ENCODE peak calls at places on chromosomes 11 and 22, in five cellular contexts. O, B, N, J and G are unnamed samples. For H3K4me1 and H3K9me3, the result is how much of the 10 kb centered on the place peaks cover.

GRCh38 chr22:35970601-35971417 is 57.8 kb downstream of the RBFOX2 start:
- DNase-seq in J (no peak), N (no peak), O (no peak), B (no peak), G (no peak)

GRCh38 chr11:10456519-10456918 is 1.5 kb downstream of the AMPD3 start:
- DNase-seq in O (no peak), N (peak), B (no peak), J (peak), G (no peak)

GRCh38 chr11:65770951-65771567 is 9.7 kb downstream of the AP5B1 start:
- DNase-seq in N (no peak), B (no peak), O (no peak), J (no peak), G (no peak)

GRCh38 chr11:131206671-131207070 is 163.7 kb upstream of the NTM start:
- DNase-seq in B (no peak), J (peak), N (no peak), O (no peak), G (no peak)

GRCh38 chr11:99739464-99740089 is 718.8 kb downstream of the CNTN5 start:
- DNase-seq in J (peak), N (peak), O (peak), B (peak), G (peak)

GRCh38 chr11:63504933-63505586 is 824 bp upstream of the LGALS12 start:
- DNase-seq in O (peak), J (peak), B (no peak), N (no peak), G (no peak)

GRCh38 chr22:44621401-44622146 is 80.4 kb upstream of the PRR5 start:
- DNase-seq in O (no peak), B (no peak), N (no peak), J (no peak), G (no peak)

GRCh38 chr11:117919326-117920275 is 9.6 kb downstream of the TMPRSS13 start:
- DNase-seq in J (peak), O (no peak), N (no peak), B (no peak), G (no peak)

GRCh38 chr11:33094157-33094556 is 54.8 kb downstream of the TCP11L1 start:
- DNase-seq in B (no peak), N (no peak), O (no peak), J (no peak), G (no peak)

GRCh38 chr11:6609502-6610015 is 2.5 kb downstream of the TAF10 start:
- DNase-seq in N (no peak), J (no peak), O (no peak), B (no peak), G (no peak)

GRCh38 chr11:22785251-22785650 is 44.4 kb downstream of the SVIP start:
- DNase-seq in B (no peak), J (peak), N (no peak), O (no peak), G (no peak)

GRCh38 chr22:27531782-27532530 is 269.6 kb downstream of the MN1 start:
- DNase-seq in O (peak), B (no peak), N (no peak), J (peak), G (no peak)

GRCh38 chr11:116499396-116500001 is 273.3 kb downstream of the BUD13 start:
- DNase-seq in N (peak), B (peak), O (peak), J (peak), G (peak)

GRCh38 chr11:7307836-7308235 is 56.1 kb downstream of the SYT9 start:
- DNase-seq in O (no peak), N (no peak), B (no peak), J (no peak), G (no peak)

GRCh38 chr11:61266602-61267001 is 25.6 kb downstream of the PGA5 start:
- DNase-seq in J (no peak), O (no peak), N (no peak), B (no peak), G (peak)

GRCh38 chr22:28016781-28017557 is 97.9 kb upstream of the PITPNB start:
- DNase-seq in O (no peak), N (no peak), B (no peak), J (no peak), G (no peak)

GRCh38 chr11:26896716-26897115 is 97.2 kb upstream of the FIBIN start:
- DNase-seq in N (no peak), O (no peak), J (no peak), B (no peak), G (no peak)

GRCh38 chr22:30208631-30209603 is 37.6 kb downstream of the LIF start:
- DNase-seq in O (peak), J (peak), N (no peak), B (no peak), G (no peak)

GRCh38 chr11:47060807-47061206 is 115.9 kb downstream of the ARFGAP2 start:
- DNase-seq in N (no peak), B (no peak), J (peak), O (no peak), G (no peak)

GRCh38 chr22:48536691-48537591 is 1290.7 kb downstream of the BRD1 start:
- DNase-seq in J (no peak), B (no peak), O (no peak), N (no peak), G (no peak)

GRCh38 chr11:126332221-126332711 is 23.2 kb upstream of the ST3GAL4 start:
- DNase-seq in O (peak), J (peak), N (no peak), B (no peak), G (no peak)

GRCh38 chr22:39345231-39345630 is 4.6 kb upstream of the SYNGR1 start:
- DNase-seq in B (no peak), J (no peak), O (no peak), N (no peak), G (no peak)

GRCh38 chr22:39341179-39341578 is 8.6 kb upstream of the SYNGR1 start:
- DNase-seq in B (no peak), N (no peak), O (no peak), J (no peak), G (no peak)

GRCh38 chr22:39348909-39349505 is 784 bp upstream of the SYNGR1 start:
- DNase-seq in O (no peak), J (no peak), B (no peak), N (peak), G (no peak)

GRCh38 chr22:39344046-39344390 is 5.8 kb upstream of the SYNGR1 start:
- DNase-seq in N (no peak), B (no peak), J (no peak), O (no peak), G (no peak)

GRCh38 chr22:39343259-39344045 is 6.3 kb upstream of the SYNGR1 start:
- DNase-seq in J (peak), O (peak), N (peak), B (no peak), G (peak)
- H3K4me1 ChIP-seq in J (under half), O (under half), N (under half), B (under half), G (under half)

DNA sequence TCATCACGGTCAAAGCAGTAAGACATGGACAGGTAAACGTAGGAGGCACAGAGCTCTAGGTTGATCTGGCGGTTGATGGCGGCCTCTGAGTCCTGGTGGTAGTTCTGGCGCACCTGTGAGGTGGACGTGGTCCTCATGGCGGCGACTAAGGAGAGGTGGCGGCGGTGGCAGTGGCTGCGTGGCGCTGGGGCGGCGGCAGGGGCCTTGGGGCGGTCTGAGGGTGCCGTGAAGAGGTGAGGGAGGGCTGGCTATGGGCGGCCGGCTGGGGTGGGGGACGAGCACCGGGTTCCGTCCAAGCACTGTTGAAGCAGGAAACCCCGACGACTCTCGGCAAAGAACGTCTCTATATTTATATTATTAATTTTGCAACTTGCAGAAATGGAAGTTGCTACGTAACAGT is 85.6 kb downstream of the RSF1 start:
- DNase-seq in J (no peak), N (no peak), O (no peak), B (no peak), G (no peak)
- H3K9me3 ChIP-seq in J (under half), N (under half), O (under half), B (under half), G (under half)

GRCh38 chr22:47091241-47091691 is 328.8 kb downstream of the TBC1D22A start:
- DNase-seq in J (peak), O (no peak), N (peak), B (no peak), G (no peak)
- H3K4me3 ChIP-seq in J (peak), O (peak), N (peak), B (no peak), G (no peak)

GRCh38 chr11:20027546-20028014 is 132.7 kb downstream of the DBX1 start:
- DNase-seq in N (no peak), J (no peak), B (no peak), O (no peak), G (no peak)
- H3K4me1 ChIP-seq in N (half or more), J (half or more), B (under half), O (under half), G (under half)

GRCh38 chr11:38221295-38221694 is 1623.3 kb upstream of the RAG2 start:
- DNase-seq in O (no peak), J (no peak), N (no peak), B (no peak), G (no peak)

GRCh38 chr11:38226684-38227083 is 1628.6 kb upstream of the RAG2 start:
- DNase-seq in B (no peak), O (no peak), J (no peak), N (no peak), G (no peak)
- H3K9me3 ChIP-seq in B (under half), O (under half), J (under half), N (under half), G (under half)

DNA sequence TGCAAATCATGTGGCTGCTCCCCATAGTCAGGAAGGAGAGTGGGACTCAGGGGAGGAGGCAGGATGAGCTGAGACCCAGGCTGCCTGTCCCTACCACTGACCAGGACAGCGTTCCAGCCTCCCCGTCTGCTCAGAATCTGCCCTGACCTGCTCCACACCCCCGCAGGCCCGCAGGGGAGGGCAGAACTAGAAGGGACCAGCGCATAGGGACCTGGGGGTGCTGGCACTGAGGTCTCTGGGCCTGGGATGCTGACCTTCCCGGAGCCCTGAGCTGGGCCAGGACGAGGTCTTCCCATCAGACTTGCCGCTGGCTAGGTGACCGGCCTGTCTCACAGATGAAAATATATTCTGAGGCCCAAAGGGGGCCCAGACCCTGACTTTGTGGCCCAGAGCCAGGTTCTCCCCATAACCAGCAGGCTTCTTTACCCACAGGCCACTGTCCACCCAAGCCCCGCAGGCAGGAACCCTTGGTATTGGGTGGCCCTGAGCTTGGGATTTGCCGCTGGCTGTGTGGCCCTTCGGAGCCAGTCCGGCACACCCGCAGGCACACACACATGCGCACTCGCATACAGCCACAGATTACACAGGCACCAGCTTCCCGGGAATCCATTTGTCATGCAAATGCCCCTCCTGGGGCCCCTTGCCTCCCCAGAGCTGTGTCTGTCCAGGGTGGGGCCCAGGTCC is 13.8 kb upstream of the PIM3 start:
- DNase-seq in N (peak), B (no peak), J (no peak), O (no peak), G (peak)
- H3K4me3 ChIP-seq in N (no peak), B (no peak), J (no peak), O (no peak), G (peak)